ENCODE peak calls at places on chromosomes 6 and 20, in six cellular contexts. One of them, this sample, is unnamed.

GRCh38 chr20:24148372-24148771 is 159.8 kb upstream of the GGTLC1 start:
- DNase-seq in activated T-cell treated with anti-CD3 and anti-CD28 coated beads for 1 hour: no peak
- DNase-seq in nucleus accumbens: no peak
- DNase-seq in NCI-H1105 treated with DMSO at 0.1 percent for 48 hours: no peak
- DNase-seq in effector memory CD8-positive, alpha-beta T cell: peak; percentile 27
- DNase-seq in activated CD8-positive, alpha-beta T cell treated with anti-CD3 and anti-CD28 coated beads for 36 hours: peak; percentile 47
- DNase-seq in this sample: peak; percentile 26

GRCh38 chr20:10619427-10619826 is 54.4 kb downstream of the JAG1 start:
- DNase-seq in activated T-cell treated with anti-CD3 and anti-CD28 coated beads for 1 hour: no peak
- DNase-seq in nucleus accumbens: no peak
- DNase-seq in NCI-H1105 treated with DMSO at 0.1 percent for 48 hours: no peak
- DNase-seq in effector memory CD8-positive, alpha-beta T cell: no peak
- DNase-seq in activated CD8-positive, alpha-beta T cell treated with anti-CD3 and anti-CD28 coated beads for 36 hours: no peak
- DNase-seq in this sample: no peak

GRCh38 chr6:21871831-21872230 is 278.3 kb downstream of the SOX4 start:
- DNase-seq in activated T-cell treated with anti-CD3 and anti-CD28 coated beads for 1 hour: no peak
- DNase-seq in nucleus accumbens: no peak
- DNase-seq in NCI-H1105 treated with DMSO at 0.1 percent for 48 hours: no peak
- DNase-seq in effector memory CD8-positive, alpha-beta T cell: no peak
- DNase-seq in activated CD8-positive, alpha-beta T cell treated with anti-CD3 and anti-CD28 coated beads for 36 hours: no peak
- DNase-seq in this sample: no peak

GRCh38 chr6:38637756-38638155 is 2.0 kb downstream of the BTBD9 start:
- DNase-seq in activated T-cell treated with anti-CD3 and anti-CD28 coated beads for 1 hour: no peak
- DNase-seq in nucleus accumbens: no peak
- DNase-seq in NCI-H1105 treated with DMSO at 0.1 percent for 48 hours: no peak
- DNase-seq in effector memory CD8-positive, alpha-beta T cell: no peak
- DNase-seq in activated CD8-positive, alpha-beta T cell treated with anti-CD3 and anti-CD28 coated beads for 36 hours: no peak
- DNase-seq in this sample: no peak

GRCh38 chr20:22795455-22795854 is 211.1 kb upstream of the FOXA2 start:
- DNase-seq in activated T-cell treated with anti-CD3 and anti-CD28 coated beads for 1 hour: no peak
- DNase-seq in nucleus accumbens: no peak
- DNase-seq in NCI-H1105 treated with DMSO at 0.1 percent for 48 hours: no peak
- DNase-seq in effector memory CD8-positive, alpha-beta T cell: no peak
- DNase-seq in activated CD8-positive, alpha-beta T cell treated with anti-CD3 and anti-CD28 coated beads for 36 hours: no peak
- DNase-seq in this sample: no peak

GRCh38 chr20:36113566-36114247 is 40.8 kb upstream of the EPB41L1 start:
- DNase-seq in activated T-cell treated with anti-CD3 and anti-CD28 coated beads for 1 hour: no peak
- DNase-seq in nucleus accumbens: no peak
- DNase-seq in NCI-H1105 treated with DMSO at 0.1 percent for 48 hours: no peak
- DNase-seq in effector memory CD8-positive, alpha-beta T cell: no peak
- DNase-seq in activated CD8-positive, alpha-beta T cell treated with anti-CD3 and anti-CD28 coated beads for 36 hours: no peak
- DNase-seq in this sample: peak; percentile 16

GRCh38 chr6:77089776-77090175 is 373.5 kb downstream of the HTR1B start:
- DNase-seq in activated T-cell treated with anti-CD3 and anti-CD28 coated beads for 1 hour: no peak
- DNase-seq in nucleus accumbens: no peak
- DNase-seq in NCI-H1105 treated with DMSO at 0.1 percent for 48 hours: no peak
- DNase-seq in effector memory CD8-positive, alpha-beta T cell: no peak
- DNase-seq in activated CD8-positive, alpha-beta T cell treated with anti-CD3 and anti-CD28 coated beads for 36 hours: no peak
- DNase-seq in this sample: no peak

GRCh38 chr6:169859401-169859977 is 108.1 kb downstream of the ERMARD start:
- DNase-seq in activated T-cell treated with anti-CD3 and anti-CD28 coated beads for 1 hour: no peak
- DNase-seq in nucleus accumbens: no peak
- DNase-seq in NCI-H1105 treated with DMSO at 0.1 percent for 48 hours: no peak
- DNase-seq in effector memory CD8-positive, alpha-beta T cell: no peak
- DNase-seq in activated CD8-positive, alpha-beta T cell treated with anti-CD3 and anti-CD28 coated beads for 36 hours: no peak
- DNase-seq in this sample: no peak

GRCh38 chr20:271528-271927 is 14.0 kb downstream of the DEFB132 start:
- DNase-seq in activated T-cell treated with anti-CD3 and anti-CD28 coated beads for 1 hour: no peak
- DNase-seq in nucleus accumbens: no peak
- DNase-seq in NCI-H1105 treated with DMSO at 0.1 percent for 48 hours: no peak
- DNase-seq in effector memory CD8-positive, alpha-beta T cell: no peak
- DNase-seq in activated CD8-positive, alpha-beta T cell treated with anti-CD3 and anti-CD28 coated beads for 36 hours: no peak
- DNase-seq in this sample: no peak

GRCh38 chr6:44667226-44667625 is 279.7 kb downstream of the CDC5L start:
- DNase-seq in activated T-cell treated with anti-CD3 and anti-CD28 coated beads for 1 hour: no peak
- DNase-seq in nucleus accumbens: no peak
- DNase-seq in NCI-H1105 treated with DMSO at 0.1 percent for 48 hours: no peak
- DNase-seq in effector memory CD8-positive, alpha-beta T cell: no peak
- DNase-seq in activated CD8-positive, alpha-beta T cell treated with anti-CD3 and anti-CD28 coated beads for 36 hours: no peak
- DNase-seq in this sample: no peak

GRCh38 chr6:14079433-14079832 is 38.1 kb upstream of the CD83 start:
- DNase-seq in activated T-cell treated with anti-CD3 and anti-CD28 coated beads for 1 hour: no peak
- DNase-seq in nucleus accumbens: no peak
- DNase-seq in NCI-H1105 treated with DMSO at 0.1 percent for 48 hours: no peak
- DNase-seq in effector memory CD8-positive, alpha-beta T cell: no peak
- DNase-seq in activated CD8-positive, alpha-beta T cell treated with anti-CD3 and anti-CD28 coated beads for 36 hours: peak; percentile 68
- DNase-seq in this sample: no peak

GRCh38 chr6:38378801-38379200 is 260.9 kb downstream of the BTBD9 start:
- DNase-seq in activated T-cell treated with anti-CD3 and anti-CD28 coated beads for 1 hour: no peak
- DNase-seq in nucleus accumbens: no peak
- DNase-seq in NCI-H1105 treated with DMSO at 0.1 percent for 48 hours: no peak
- DNase-seq in effector memory CD8-positive, alpha-beta T cell: no peak
- DNase-seq in activated CD8-positive, alpha-beta T cell treated with anti-CD3 and anti-CD28 coated beads for 36 hours: no peak
- DNase-seq in this sample: no peak

GRCh38 chr6:56356431-56356830 is 109.1 kb upstream of the COL21A1 start:
- DNase-seq in activated T-cell treated with anti-CD3 and anti-CD28 coated beads for 1 hour: no peak
- DNase-seq in nucleus accumbens: no peak
- DNase-seq in NCI-H1105 treated with DMSO at 0.1 percent for 48 hours: no peak
- DNase-seq in effector memory CD8-positive, alpha-beta T cell: no peak
- DNase-seq in activated CD8-positive, alpha-beta T cell treated with anti-CD3 and anti-CD28 coated beads for 36 hours: no peak
- DNase-seq in this sample: no peak

GRCh38 chr20:49573900-49574416 is 6.0 kb upstream of the PTGIS start:
- DNase-seq in activated T-cell treated with anti-CD3 and anti-CD28 coated beads for 1 hour: no peak
- DNase-seq in nucleus accumbens: no peak
- DNase-seq in NCI-H1105 treated with DMSO at 0.1 percent for 48 hours: no peak
- DNase-seq in effector memory CD8-positive, alpha-beta T cell: no peak
- DNase-seq in activated CD8-positive, alpha-beta T cell treated with anti-CD3 and anti-CD28 coated beads for 36 hours: no peak
- DNase-seq in this sample: no peak

GRCh38 chr20:49148601-49149000 is 39.5 kb downstream of the STAU1 start:
- DNase-seq in activated T-cell treated with anti-CD3 and anti-CD28 coated beads for 1 hour: no peak
- DNase-seq in nucleus accumbens: no peak
- DNase-seq in NCI-H1105 treated with DMSO at 0.1 percent for 48 hours: no peak
- DNase-seq in effector memory CD8-positive, alpha-beta T cell: no peak
- DNase-seq in activated CD8-positive, alpha-beta T cell treated with anti-CD3 and anti-CD28 coated beads for 36 hours: no peak
- DNase-seq in this sample: no peak

GRCh38 chr6:4313044-4313686 is 177.8 kb upstream of the ECI2 start:
- DNase-seq in activated T-cell treated with anti-CD3 and anti-CD28 coated beads for 1 hour: no peak
- DNase-seq in nucleus accumbens: no peak
- DNase-seq in NCI-H1105 treated with DMSO at 0.1 percent for 48 hours: peak; percentile 3
- DNase-seq in effector memory CD8-positive, alpha-beta T cell: no peak
- DNase-seq in activated CD8-positive, alpha-beta T cell treated with anti-CD3 and anti-CD28 coated beads for 36 hours: no peak
- DNase-seq in this sample: no peak

GRCh38 chr6:15359335-15359862 is 113.5 kb downstream of the JARID2 start:
- DNase-seq in activated T-cell treated with anti-CD3 and anti-CD28 coated beads for 1 hour: no peak
- DNase-seq in nucleus accumbens: no peak
- DNase-seq in NCI-H1105 treated with DMSO at 0.1 percent for 48 hours: no peak
- DNase-seq in effector memory CD8-positive, alpha-beta T cell: no peak
- DNase-seq in activated CD8-positive, alpha-beta T cell treated with anti-CD3 and anti-CD28 coated beads for 36 hours: no peak
- DNase-seq in this sample: no peak

GRCh38 chr20:16713056-16713455 is 16.8 kb upstream of the SNRPB2 start:
- DNase-seq in activated T-cell treated with anti-CD3 and anti-CD28 coated beads for 1 hour: no peak
- DNase-seq in nucleus accumbens: no peak
- DNase-seq in NCI-H1105 treated with DMSO at 0.1 percent for 48 hours: no peak
- DNase-seq in effector memory CD8-positive, alpha-beta T cell: no peak
- DNase-seq in activated CD8-positive, alpha-beta T cell treated with anti-CD3 and anti-CD28 coated beads for 36 hours: no peak
- DNase-seq in this sample: no peak

GRCh38 chr20:53800883-53801604 is 207.4 kb upstream of the ZNF217 start:
- DNase-seq in activated T-cell treated with anti-CD3 and anti-CD28 coated beads for 1 hour: no peak
- DNase-seq in nucleus accumbens: no peak
- DNase-seq in NCI-H1105 treated with DMSO at 0.1 percent for 48 hours: no peak
- DNase-seq in effector memory CD8-positive, alpha-beta T cell: no peak
- DNase-seq in activated CD8-positive, alpha-beta T cell treated with anti-CD3 and anti-CD28 coated beads for 36 hours: no peak
- DNase-seq in this sample: no peak

GRCh38 chr6:117142145-117142544 is 123.2 kb upstream of the VGLL2 start:
- DNase-seq in activated T-cell treated with anti-CD3 and anti-CD28 coated beads for 1 hour: no peak
- DNase-seq in nucleus accumbens: no peak
- DNase-seq in NCI-H1105 treated with DMSO at 0.1 percent for 48 hours: no peak
- DNase-seq in effector memory CD8-positive, alpha-beta T cell: no peak
- DNase-seq in activated CD8-positive, alpha-beta T cell treated with anti-CD3 and anti-CD28 coated beads for 36 hours: no peak
- DNase-seq in this sample: no peak

GRCh38 chr6:90217621-90218496 is 78.8 kb downstream of the BACH2 start:
- DNase-seq in activated T-cell treated with anti-CD3 and anti-CD28 coated beads for 1 hour: no peak
- DNase-seq in nucleus accumbens: peak; percentile 65
- DNase-seq in NCI-H1105 treated with DMSO at 0.1 percent for 48 hours: no peak
- DNase-seq in effector memory CD8-positive, alpha-beta T cell: no peak
- DNase-seq in activated CD8-positive, alpha-beta T cell treated with anti-CD3 and anti-CD28 coated beads for 36 hours: peak; percentile 67
- DNase-seq in this sample: no peak

GRCh38 chr6:142696689-142697088 is 248.3 kb downstream of the HIVEP2 start:
- DNase-seq in activated T-cell treated with anti-CD3 and anti-CD28 coated beads for 1 hour: no peak
- DNase-seq in nucleus accumbens: no peak
- DNase-seq in NCI-H1105 treated with DMSO at 0.1 percent for 48 hours: no peak
- DNase-seq in effector memory CD8-positive, alpha-beta T cell: no peak
- DNase-seq in activated CD8-positive, alpha-beta T cell treated with anti-CD3 and anti-CD28 coated beads for 36 hours: no peak
- DNase-seq in this sample: no peak

GRCh38 chr20:36830791-36831691 is 44.9 kb upstream of the TLDC2 start:
- DNase-seq in activated T-cell treated with anti-CD3 and anti-CD28 coated beads for 1 hour: no peak
- DNase-seq in nucleus accumbens: peak; percentile 69
- DNase-seq in NCI-H1105 treated with DMSO at 0.1 percent for 48 hours: no peak
- DNase-seq in effector memory CD8-positive, alpha-beta T cell: no peak
- DNase-seq in activated CD8-positive, alpha-beta T cell treated with anti-CD3 and anti-CD28 coated beads for 36 hours: no peak
- DNase-seq in this sample: no peak

GRCh38 chr20:40488401-40488800 is 200.6 kb downstream of the MAFB start:
- DNase-seq in activated T-cell treated with anti-CD3 and anti-CD28 coated beads for 1 hour: no peak
- DNase-seq in nucleus accumbens: no peak
- DNase-seq in NCI-H1105 treated with DMSO at 0.1 percent for 48 hours: no peak
- DNase-seq in effector memory CD8-positive, alpha-beta T cell: no peak
- DNase-seq in activated CD8-positive, alpha-beta T cell treated with anti-CD3 and anti-CD28 coated beads for 36 hours: no peak
- DNase-seq in this sample: no peak

GRCh38 chr20:48453477-48454093 is 374.2 kb downstream of the PREX1 start:
- DNase-seq in activated T-cell treated with anti-CD3 and anti-CD28 coated beads for 1 hour: no peak
- DNase-seq in nucleus accumbens: no peak
- DNase-seq in NCI-H1105 treated with DMSO at 0.1 percent for 48 hours: no peak
- DNase-seq in effector memory CD8-positive, alpha-beta T cell: no peak
- DNase-seq in activated CD8-positive, alpha-beta T cell treated with anti-CD3 and anti-CD28 coated beads for 36 hours: no peak
- DNase-seq in this sample: no peak

GRCh38 chr20:45470939-45471338 is 1.4 kb downstream of the WFDC2 start:
- DNase-seq in activated T-cell treated with anti-CD3 and anti-CD28 coated beads for 1 hour: no peak
- DNase-seq in nucleus accumbens: no peak
- DNase-seq in NCI-H1105 treated with DMSO at 0.1 percent for 48 hours: peak; percentile 17
- DNase-seq in effector memory CD8-positive, alpha-beta T cell: no peak
- DNase-seq in activated CD8-positive, alpha-beta T cell treated with anti-CD3 and anti-CD28 coated beads for 36 hours: peak; percentile 20
- DNase-seq in this sample: no peak

GRCh38 chr6:39876111-39876510 is 58.2 kb downstream of the MOCS1 start:
- DNase-seq in activated T-cell treated with anti-CD3 and anti-CD28 coated beads for 1 hour: no peak
- DNase-seq in nucleus accumbens: no peak
- DNase-seq in NCI-H1105 treated with DMSO at 0.1 percent for 48 hours: no peak
- DNase-seq in effector memory CD8-positive, alpha-beta T cell: no peak
- DNase-seq in activated CD8-positive, alpha-beta T cell treated with anti-CD3 and anti-CD28 coated beads for 36 hours: no peak
- DNase-seq in this sample: no peak

GRCh38 chr6:72524011-72524645 is 97.7 kb upstream of the KCNQ5 start:
- DNase-seq in activated T-cell treated with anti-CD3 and anti-CD28 coated beads for 1 hour: no peak
- DNase-seq in nucleus accumbens: no peak
- DNase-seq in NCI-H1105 treated with DMSO at 0.1 percent for 48 hours: peak; percentile 58
- DNase-seq in effector memory CD8-positive, alpha-beta T cell: no peak
- DNase-seq in activated CD8-positive, alpha-beta T cell treated with anti-CD3 and anti-CD28 coated beads for 36 hours: no peak
- DNase-seq in this sample: no peak

GRCh38 chr6:87180105-87180504 is 24.7 kb downstream of the ZNF292 start:
- DNase-seq in activated T-cell treated with anti-CD3 and anti-CD28 coated beads for 1 hour: no peak
- DNase-seq in nucleus accumbens: no peak
- DNase-seq in NCI-H1105 treated with DMSO at 0.1 percent for 48 hours: no peak
- DNase-seq in effector memory CD8-positive, alpha-beta T cell: no peak
- DNase-seq in activated CD8-positive, alpha-beta T cell treated with anti-CD3 and anti-CD28 coated beads for 36 hours: no peak
- DNase-seq in this sample: no peak

GRCh38 chr6:53879608-53880007 is 84.8 kb downstream of the LRRC1 start:
- DNase-seq in activated T-cell treated with anti-CD3 and anti-CD28 coated beads for 1 hour: no peak
- DNase-seq in nucleus accumbens: no peak
- DNase-seq in NCI-H1105 treated with DMSO at 0.1 percent for 48 hours: no peak
- DNase-seq in effector memory CD8-positive, alpha-beta T cell: no peak
- DNase-seq in activated CD8-positive, alpha-beta T cell treated with anti-CD3 and anti-CD28 coated beads for 36 hours: no peak
- DNase-seq in this sample: no peak

GRCh38 chr6:57123111-57123510 is 33.1 kb downstream of the ZNF451 start:
- DNase-seq in activated T-cell treated with anti-CD3 and anti-CD28 coated beads for 1 hour: no peak
- DNase-seq in nucleus accumbens: no peak
- DNase-seq in NCI-H1105 treated with DMSO at 0.1 percent for 48 hours: no peak
- DNase-seq in effector memory CD8-positive, alpha-beta T cell: no peak
- DNase-seq in activated CD8-positive, alpha-beta T cell treated with anti-CD3 and anti-CD28 coated beads for 36 hours: no peak
- DNase-seq in this sample: no peak

GRCh38 chr6:31125586-31126363 is 5.5 kb upstream of the CDSN start:
- DNase-seq in activated T-cell treated with anti-CD3 and anti-CD28 coated beads for 1 hour: no peak
- DNase-seq in nucleus accumbens: no peak
- DNase-seq in NCI-H1105 treated with DMSO at 0.1 percent for 48 hours: no peak
- DNase-seq in effector memory CD8-positive, alpha-beta T cell: no peak
- DNase-seq in activated CD8-positive, alpha-beta T cell treated with anti-CD3 and anti-CD28 coated beads for 36 hours: no peak
- DNase-seq in this sample: no peak

GRCh38 chr6:88908598-88909548 is 54.5 kb downstream of the RNGTT start:
- DNase-seq in activated T-cell treated with anti-CD3 and anti-CD28 coated beads for 1 hour: no peak
- DNase-seq in nucleus accumbens: no peak
- DNase-seq in NCI-H1105 treated with DMSO at 0.1 percent for 48 hours: no peak
- DNase-seq in effector memory CD8-positive, alpha-beta T cell: no peak
- DNase-seq in activated CD8-positive, alpha-beta T cell treated with anti-CD3 and anti-CD28 coated beads for 36 hours: no peak
- DNase-seq in this sample: no peak

GRCh38 chr6:137849709-137850093 is 17.4 kb upstream of the TNFAIP3 start:
- DNase-seq in activated T-cell treated with anti-CD3 and anti-CD28 coated beads for 1 hour: no peak
- DNase-seq in nucleus accumbens: no peak
- DNase-seq in NCI-H1105 treated with DMSO at 0.1 percent for 48 hours: no peak
- DNase-seq in effector memory CD8-positive, alpha-beta T cell: no peak
- DNase-seq in activated CD8-positive, alpha-beta T cell treated with anti-CD3 and anti-CD28 coated beads for 36 hours: peak; percentile 60
- DNase-seq in this sample: no peak

This sample was measured in KG1.